ENCODE peak calls at places on chromosome 19, in four cellular contexts. V is stimulated activated naive CD8-positive, alpha-beta T cell treated with anti-CD3 and anti-CD28 coated beads, Interleukin-15, Interleukin-2, amounts not matched to agents 100 U/mL and 50 U/mL, for 24 hours; C is HepG2; A is AG20443. D is an unnamed sample.

GRCh38 chr19:18809149-18809978 is 18.3 kb upstream of the COMP start:
- DNase-seq in C (no peak), V (no peak), A (peak), D (no peak)

GRCh38 chr19:16034180-16034579 is 42.1 kb upstream of the TPM4 start:
- DNase-seq in C (no peak), A (no peak), V (no peak), D (no peak)

GRCh38 chr19:18775586-18776287 is 15.4 kb downstream of the COMP start:
- DNase-seq in V (no peak), A (peak), C (no peak), D (no peak)

GRCh38 chr19:28424041-28424440 is 788.9 kb downstream of the UQCRFS1 start:
- DNase-seq in A (no peak), V (no peak), C (no peak), D (no peak)

GRCh38 chr19:13164370-13165090 is 14.3 kb downstream of the IER2 start:
- DNase-seq in A (no peak), C (peak), V (peak), D (peak)

GRCh38 chr19:1407662-1408299 is 395 bp downstream of the DAZAP1 start:
- DNase-seq in C (no peak), V (peak), A (peak), D (no peak)

GRCh38 chr19:42360787-42361544 is 29.1 kb downstream of the CNFN start:
- DNase-seq in C (no peak), V (no peak), A (no peak), D (no peak)

GRCh38 chr19:46256855-46257254 is 27.3 kb downstream of the IGFL1 start:
- DNase-seq in C (no peak), V (no peak), A (no peak), D (no peak)

GRCh38 chr19:6481541-6482342 is at the start of gene DENND1C:
- DNase-seq in C (peak), V (peak), A (no peak), D (peak)

GRCh38 chr19:44607049-44607448 is 6.3 kb upstream of the IGSF23 start:
- DNase-seq in V (no peak), C (no peak), A (no peak), D (no peak)

GRCh38 chr19:28710278-28710677 is 502.7 kb downstream of the UQCRFS1 start:
- DNase-seq in A (peak), C (peak), V (no peak), D (peak)

GRCh38 chr19:17479325-17479791 is 9.0 kb downstream of the SLC27A1 start:
- DNase-seq in C (no peak), V (no peak), A (peak), D (no peak)

GRCh38 chr19:10122066-10122465 is 2.4 kb upstream of the EIF3G start:
- DNase-seq in C (no peak), V (no peak), A (peak), D (no peak)

GRCh38 chr19:58581227-58582141 is 8.3 kb upstream of the MZF1 start:
- DNase-seq in V (peak), A (peak), C (peak), D (peak)

GRCh38 chr19:46472592-46472991 is 1.2 kb upstream of the PNMA8A start:
- DNase-seq in C (no peak), V (no peak), A (no peak), D (no peak)

GRCh38 chr19:33177417-33177976 is 16.6 kb upstream of the LRP3 start:
- DNase-seq in C (peak), V (peak), A (peak), D (peak)

GRCh38 chr19:47158879-47159509 is 28.4 kb downstream of the SAE1 start:
- DNase-seq in A (peak), C (no peak), V (no peak), D (no peak)

GRCh38 chr19:34733826-34734600 is at the start of gene ZNF181:
- DNase-seq in A (peak), C (peak), V (peak), D (peak)

GRCh38 chr19:39031368-39032163 is 783 bp downstream of the FBXO27 start:
- DNase-seq in V (peak), C (no peak), A (peak), D (peak)

GRCh38 chr19:49746206-49746958 is 16.7 kb downstream of the TSKS start:
- DNase-seq in C (peak), V (peak), A (peak), D (peak)

GRCh38 chr19:44839272-44839671 is 6.8 kb upstream of the NECTIN2 start:
- DNase-seq in V (no peak), C (no peak), A (no peak), D (no peak)

GRCh38 chr19:55809381-55810058 is 22.3 kb downstream of the NLRP11 start:
- DNase-seq in A (peak), C (peak), V (peak), D (peak)

GRCh38 chr19:34325181-34325580 is 39.8 kb upstream of the GPI start:
- DNase-seq in V (no peak), C (no peak), A (no peak), D (no peak)

GRCh38 chr19:9323557-9323918 is 441 bp upstream of the ZNF559 start:
- DNase-seq in C (peak), V (peak), A (peak), D (peak)

GRCh38 chr19:2661615-2662014 is 40.9 kb downstream of the GNG7 start:
- DNase-seq in A (no peak), V (peak), C (no peak), D (no peak)

GRCh38 chr19:19006213-19006612 is 27.1 kb downstream of the SUGP2 start:
- DNase-seq in A (no peak), C (no peak), V (no peak), D (no peak)

GRCh38 chr19:17534767-17535166 is 20.7 kb upstream of the COLGALT1 start:
- DNase-seq in V (no peak), A (no peak), C (no peak), D (no peak)

GRCh38 chr19:50897612-50898011 is 13.6 kb downstream of the KLK4 start:
- DNase-seq in C (no peak), A (no peak), V (no peak), D (no peak)

GRCh38 chr19:45279587-45280192 is 28.6 kb downstream of the MARK4 start:
- DNase-seq in V (no peak), A (no peak), C (peak), D (no peak)

GRCh38 chr19:31784631-31785237 is 435.5 kb upstream of the TSHZ3 start:
- DNase-seq in V (no peak), A (no peak), C (no peak), D (no peak)

GRCh38 chr19:20926796-20927195 is 3.7 kb downstream of the ZNF85 start:
- DNase-seq in V (no peak), A (no peak), C (peak), D (no peak)

GRCh38 chr19:1312732-1313694 is 27.3 kb downstream of the EFNA2 start:
- DNase-seq in C (no peak), A (peak), V (no peak), D (no peak)

GRCh38 chr19:3880471-3881271 is at the start of gene ATCAY:
- DNase-seq in C (no peak), A (no peak), V (no peak), D (no peak)

GRCh38 chr19:45095496-45096413 is 2.8 kb downstream of the PPP1R37 start:
- DNase-seq in V (no peak), A (no peak), C (no peak), D (no peak)

GRCh38 chr19:28293685-28294084 is 919.3 kb downstream of the UQCRFS1 start:
- DNase-seq in A (no peak), C (no peak), V (no peak), D (no peak)

GRCh38 chr19:38699027-38699346 is 45.3 kb downstream of the CAPN12 start:
- DNase-seq in V (peak), C (no peak), A (no peak), D (no peak)

GRCh38 chr19:13537454-13537853 is 31.2 kb upstream of the CACNA1A start:
- DNase-seq in V (no peak), C (no peak), A (no peak), D (no peak)

GRCh38 chr19:37692956-37693660 is 26.5 kb downstream of the ZNF607 start:
- DNase-seq in A (no peak), C (peak), V (no peak), D (no peak)

GRCh38 chr19:3096267-3096901 is 2.2 kb downstream of the GNA11 start:
- DNase-seq in C (no peak), V (no peak), A (no peak), D (no peak)